ENCODE peak calls at places on chromosomes 2 and 18, in ten cellular contexts. O is trophoblast cell, V is fibroblast of villous mesenchyme, L is aorta, P is fibroblast of pulmonary artery, T is NT2/D1, C is AG10803, M is upper lobe of right lung, K is cardiac muscle cell, Q is A549. D is an unnamed sample.

GRCh38 chr2:219344756-219345458 is 12.4 kb upstream of the RESP18 start:
- DNase-seq in O (peak; percentile 9), V (peak; percentile 53), L (no peak), P (peak; percentile 66), T (no peak), C (peak; percentile 37), M (no peak), K (no peak), Q (no peak), D (no peak)

GRCh38 chr2:20617892-20618467 is 32.9 kb downstream of the HS1BP3 start:
- DNase-seq in O (peak; percentile 95), V (peak; percentile 100), L (peak; percentile 98), P (peak; percentile 100), T (no peak), C (peak; percentile 99), M (peak; percentile 96), K (peak; percentile 94), Q (peak; percentile 90), D (peak; percentile 37)

GRCh38 chr18:60493066-60493465 is 120.5 kb upstream of the MC4R start:
- DNase-seq in O (no peak), V (no peak), L (no peak), P (no peak), T (peak; percentile 18), C (no peak), M (no peak), K (no peak), Q (no peak), D (no peak)

GRCh38 chr18:41128126-41128525 is 826.9 kb upstream of the PIK3C3 start:
- DNase-seq in O (no peak), V (no peak), L (no peak), P (peak; percentile 26), T (no peak), C (no peak), M (no peak), K (no peak), Q (no peak), D (no peak)

GRCh38 chr2:128777091-128778045 is 458.7 kb upstream of the HS6ST1 start:
- DNase-seq in O (no peak), V (no peak), L (peak; percentile 59), P (no peak), T (no peak), C (no peak), M (peak; percentile 43), K (no peak), Q (no peak), D (no peak)

GRCh38 chr2:130728007-130728454 is 839 bp upstream of the GPR148 start:
- DNase-seq in O (peak; percentile 44), V (no peak), L (no peak), P (peak; percentile 4), T (no peak), C (no peak), M (no peak), K (peak; percentile 52), Q (no peak), D (no peak)

GRCh38 chr2:176466918-176467452 is 197.7 kb downstream of the MTX2 start:
- DNase-seq in O (no peak), V (no peak), L (no peak), P (no peak), T (no peak), C (no peak), M (no peak), K (no peak), Q (no peak), D (peak; percentile 8)

GRCh38 chr2:47014564-47015051 is 99.0 kb upstream of the MCFD2 start:
- DNase-seq in O (no peak), V (no peak), L (no peak), P (no peak), T (no peak), C (peak; percentile 27), M (no peak), K (no peak), Q (no peak), D (no peak)

GRCh38 chr18:22933958-22934423 is 863 bp downstream of the RBBP8 start:
- DNase-seq in O (peak; percentile 73), V (no peak), L (no peak), P (no peak), T (no peak), C (no peak), M (no peak), K (no peak), Q (no peak), D (no peak)

GRCh38 chr18:22934789-22935188 is 1.7 kb downstream of the RBBP8 start:
- DNase-seq in O (no peak), V (no peak), L (no peak), P (no peak), T (no peak), C (no peak), M (no peak), K (no peak), Q (no peak), D (no peak)

GRCh38 chr18:22936515-22936914 is 3.4 kb downstream of the RBBP8 start:
- DNase-seq in O (no peak), V (no peak), L (no peak), P (no peak), T (no peak), C (no peak), M (no peak), K (no peak), Q (no peak), D (no peak)

GRCh38 chr18:22933206-22933957 is at the start of gene RBBP8:
- DNase-seq in O (peak; percentile 94), V (peak; percentile 77), L (peak; percentile 95), P (peak; percentile 80), T (peak; percentile 74), C (peak; percentile 66), M (peak; percentile 92), K (peak; percentile 94), Q (peak; percentile 54), D (peak; percentile 92)

DNA sequence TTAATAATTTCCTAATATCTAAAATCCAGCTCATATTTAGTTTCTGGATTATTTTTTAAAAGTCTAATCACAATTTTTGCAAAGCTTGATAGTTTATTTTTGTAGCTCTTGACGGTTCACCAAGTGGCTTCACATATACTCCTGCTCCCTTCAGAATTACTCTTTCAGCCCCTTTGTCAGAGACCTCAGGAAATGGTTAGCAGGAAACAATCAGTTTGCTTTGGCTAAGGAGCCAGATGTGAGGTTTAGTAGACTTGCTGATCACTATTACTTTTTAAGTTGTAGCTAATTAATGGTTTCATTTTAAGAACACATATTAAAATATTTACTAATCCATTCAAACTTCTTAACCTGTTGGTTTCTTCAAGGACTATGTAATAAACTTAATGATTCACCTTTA is 2.3 kb downstream of the RBBP8 start:
- DNase-seq in O (no peak), V (no peak), L (no peak), P (peak; percentile 3), T (no peak), C (no peak), M (no peak), K (no peak), Q (no peak), D (no peak)
- H3K4me3 ChIP-seq in O (no peak overlapping the region), V (no peak overlapping the region), L (no peak overlapping the region), P (no peak overlapping the region), T (no peak overlapping the region), C (no peak overlapping the region), M (no peak overlapping the region), K (peak overlapping the region; percentile 53), Q (no peak overlapping the region), D (no peak overlapping the region)

DNA sequence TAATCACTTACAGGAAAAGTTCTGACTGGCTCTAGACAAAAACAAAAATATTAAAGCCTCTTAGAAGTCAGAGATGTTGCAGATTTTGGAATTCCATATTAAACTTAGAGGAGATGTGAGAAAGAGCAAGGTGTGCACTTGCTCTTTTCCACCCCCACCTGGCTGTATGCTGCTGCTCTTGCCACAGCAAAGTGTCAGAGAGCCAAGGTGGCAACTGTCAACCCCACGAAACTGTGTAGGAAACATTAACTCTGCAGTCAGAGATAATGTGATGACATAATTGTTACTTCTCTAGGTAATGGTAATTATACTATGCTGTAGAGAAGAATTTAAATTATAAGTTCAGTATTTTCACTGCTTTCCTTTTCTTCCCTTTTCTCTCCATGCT is 25.4 kb downstream of the CD8A start:
- DNase-seq in O (no peak), V (no peak), L (no peak), P (no peak), T (no peak), C (no peak), M (no peak), K (no peak), Q (no peak), D (no peak)
- H3K4me3 ChIP-seq in O (no peak overlapping the region), V (no peak overlapping the region), L (no peak overlapping the region), P (no peak overlapping the region), T (no peak overlapping the region), C (no peak overlapping the region), M (no peak overlapping the region), K (no peak overlapping the region), Q (no peak overlapping the region), D (no peak overlapping the region)

GRCh38 chr2:126720647-126721046 is 64.7 kb downstream of the GYPC start:
- DNase-seq in O (no peak), V (no peak), L (no peak), P (no peak), T (no peak), C (no peak), M (no peak), K (no peak), Q (no peak), D (no peak)
- H3K4me3 ChIP-seq in O (no peak overlapping the region), V (no peak overlapping the region), L (no peak overlapping the region), P (no peak overlapping the region), T (no peak overlapping the region), C (no peak overlapping the region), M (no peak overlapping the region), K (no peak overlapping the region), Q (no peak overlapping the region), D (no peak overlapping the region)

GRCh38 chr2:238524584-238524983 is 97.9 kb downstream of the ASB1 start:
- DNase-seq in O (no peak), V (no peak), L (no peak), P (no peak), T (no peak), C (no peak), M (no peak), K (no peak), Q (no peak), D (no peak)

GRCh38 chr2:238525990-238526389 is 99.3 kb downstream of the ASB1 start:
- DNase-seq in O (no peak), V (no peak), L (no peak), P (no peak), T (no peak), C (no peak), M (no peak), K (no peak), Q (no peak), D (no peak)

GRCh38 chr2:238521002-238521401 is 94.3 kb downstream of the ASB1 start:
- DNase-seq in O (no peak), V (no peak), L (no peak), P (no peak), T (no peak), C (no peak), M (no peak), K (no peak), Q (no peak), D (no peak)

GRCh38 chr2:238521870-238522269 is 95.1 kb downstream of the ASB1 start:
- DNase-seq in O (no peak), V (no peak), L (no peak), P (no peak), T (no peak), C (no peak), M (no peak), K (no peak), Q (no peak), D (no peak)

DNA sequence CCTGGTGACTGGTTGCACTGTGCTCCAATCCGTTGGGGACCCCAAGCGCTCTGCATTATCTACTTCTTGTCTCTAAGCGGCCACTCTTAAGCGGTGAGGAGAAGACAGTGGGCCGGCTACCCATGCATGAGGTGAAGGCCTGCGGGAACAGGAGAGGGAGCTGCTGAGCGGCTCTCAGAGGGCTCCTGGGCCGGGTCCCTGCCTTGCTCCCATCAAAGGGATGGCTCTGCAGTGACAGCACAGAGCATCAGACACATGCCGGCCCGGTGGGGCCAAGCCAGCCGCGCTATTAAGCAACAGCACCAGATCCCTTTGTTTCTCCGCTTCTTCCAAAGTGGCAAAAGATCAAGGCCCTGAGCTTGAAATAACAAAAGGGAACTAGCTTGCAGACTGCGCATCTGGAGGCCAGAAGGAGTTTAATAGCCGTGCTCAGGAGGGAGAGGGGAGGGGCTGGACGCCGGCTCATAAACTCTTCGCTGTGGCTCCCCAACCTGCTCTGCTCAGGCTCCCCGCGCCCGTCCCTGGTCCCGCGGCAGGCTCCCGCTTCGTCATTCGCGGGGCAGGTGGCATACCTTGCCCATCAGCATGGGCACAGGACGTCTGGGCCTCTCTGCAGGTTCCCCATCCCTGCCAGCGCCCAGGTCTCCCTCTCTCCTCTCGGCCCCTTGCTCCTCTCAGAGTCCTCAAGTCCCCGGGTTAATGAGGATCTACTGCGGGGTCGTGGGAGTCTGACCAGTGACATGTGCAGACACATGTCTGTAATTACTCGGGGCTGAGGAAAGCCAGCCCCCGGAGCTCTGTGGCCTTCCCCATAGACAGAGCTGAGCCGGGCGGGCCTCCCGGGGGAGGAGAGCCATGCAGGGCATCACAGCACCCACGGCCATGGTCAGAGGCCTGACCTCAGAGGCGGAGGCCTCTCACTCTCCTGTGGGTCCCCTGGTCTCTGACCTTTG is 96.7 kb downstream of the ASB1 start:
- DNase-seq in O (no peak), V (peak; percentile 92), L (no peak), P (peak; percentile 17), T (no peak), C (peak; percentile 97), M (no peak), K (no peak), Q (no peak), D (no peak)
- H3K4me3 ChIP-seq in O (no peak overlapping the region), V (no peak overlapping the region), L (no peak overlapping the region), P (no peak overlapping the region), T (no peak overlapping the region), C (no peak overlapping the region), M (no peak overlapping the region), K (no peak overlapping the region), Q (no peak overlapping the region), D (no peak overlapping the region)